ENCODE peak calls at places on chromosomes 6 and 20, in seven cellular contexts. One of them, this sample, is unnamed.

GRCh38 chr6:127302728-127303675 is 36.3 kb downstream of the RNF146 start:
- DNase-seq in tibial nerve: peak; percentile 82
- DNase-seq in fibroblast of the aortic adventitia: peak; percentile 72
- DNase-seq in cardiac fibroblast: peak; percentile 65
- DNase-seq in fibroblast of pulmonary artery: peak; percentile 72
- DNase-seq in fibroblast of mammary gland: peak; percentile 57
- DNase-seq in IMR-90: peak; percentile 48
- DNase-seq in this sample: peak; percentile 66

GRCh38 chr20:48622421-48622820 is 205.4 kb downstream of the PREX1 start:
- DNase-seq in IMR-90: no peak
- DNase-seq in fibroblast of pulmonary artery: no peak
- DNase-seq in cardiac fibroblast: no peak
- DNase-seq in tibial nerve: no peak
- DNase-seq in fibroblast of the aortic adventitia: no peak
- DNase-seq in fibroblast of mammary gland: no peak
- DNase-seq in this sample: no peak

GRCh38 chr6:11272491-11273192 is 40.2 kb upstream of the NEDD9 start:
- DNase-seq in fibroblast of pulmonary artery: no peak
- DNase-seq in cardiac fibroblast: peak; percentile 16
- DNase-seq in fibroblast of mammary gland: no peak
- DNase-seq in IMR-90: no peak
- DNase-seq in tibial nerve: no peak
- DNase-seq in fibroblast of the aortic adventitia: no peak
- DNase-seq in this sample: no peak

GRCh38 chr20:62403331-62403730 is 3.8 kb downstream of the CABLES2 start:
- DNase-seq in fibroblast of mammary gland: no peak
- DNase-seq in cardiac fibroblast: no peak
- DNase-seq in fibroblast of the aortic adventitia: no peak
- DNase-seq in tibial nerve: no peak
- DNase-seq in IMR-90: no peak
- DNase-seq in fibroblast of pulmonary artery: no peak
- DNase-seq in this sample: no peak

GRCh38 chr6:8064638-8065518 is 689 bp upstream of the BLOC1S5 start:
- DNase-seq in fibroblast of pulmonary artery: no peak
- DNase-seq in IMR-90: no peak
- DNase-seq in fibroblast of the aortic adventitia: no peak
- DNase-seq in tibial nerve: no peak
- DNase-seq in fibroblast of mammary gland: no peak
- DNase-seq in cardiac fibroblast: no peak
- DNase-seq in this sample: no peak

GRCh38 chr20:3115190-3116107 is 30.9 kb upstream of the AVP start:
- DNase-seq in tibial nerve: no peak
- DNase-seq in fibroblast of pulmonary artery: peak; percentile 66
- DNase-seq in fibroblast of the aortic adventitia: peak; percentile 65
- DNase-seq in IMR-90: peak; percentile 59
- DNase-seq in fibroblast of mammary gland: peak; percentile 61
- DNase-seq in cardiac fibroblast: peak; percentile 74
- DNase-seq in this sample: peak; percentile 72

GRCh38 chr6:10177703-10178102 is 237.2 kb downstream of the TFAP2A start:
- DNase-seq in cardiac fibroblast: no peak
- DNase-seq in fibroblast of the aortic adventitia: no peak
- DNase-seq in fibroblast of pulmonary artery: no peak
- DNase-seq in fibroblast of mammary gland: no peak
- DNase-seq in tibial nerve: no peak
- DNase-seq in IMR-90: no peak
- DNase-seq in this sample: no peak

GRCh38 chr6:392441-393390 is 1.2 kb downstream of the IRF4 start:
- DNase-seq in fibroblast of mammary gland: peak; percentile 8
- DNase-seq in tibial nerve: no peak
- DNase-seq in IMR-90: no peak
- DNase-seq in cardiac fibroblast: no peak
- DNase-seq in fibroblast of the aortic adventitia: no peak
- DNase-seq in fibroblast of pulmonary artery: no peak
- DNase-seq in this sample: no peak

GRCh38 chr20:49865559-49865958 is 49.8 kb downstream of the SPATA2 start:
- DNase-seq in tibial nerve: no peak
- DNase-seq in fibroblast of mammary gland: peak; percentile 93
- DNase-seq in cardiac fibroblast: no peak
- DNase-seq in IMR-90: peak; percentile 24
- DNase-seq in fibroblast of the aortic adventitia: peak; percentile 55
- DNase-seq in fibroblast of pulmonary artery: no peak
- DNase-seq in this sample: no peak

GRCh38 chr20:56343861-56344381 is 14.9 kb upstream of the FAM210B start:
- DNase-seq in tibial nerve: no peak
- DNase-seq in fibroblast of pulmonary artery: peak; percentile 53
- DNase-seq in IMR-90: peak; percentile 24
- DNase-seq in fibroblast of the aortic adventitia: peak; percentile 46
- DNase-seq in fibroblast of mammary gland: peak; percentile 46
- DNase-seq in cardiac fibroblast: peak; percentile 58
- DNase-seq in this sample: peak; percentile 67

GRCh38 chr6:12007915-12008286 is 4.2 kb upstream of the HIVEP1 start:
- DNase-seq in cardiac fibroblast: no peak
- DNase-seq in fibroblast of mammary gland: no peak
- DNase-seq in tibial nerve: no peak
- DNase-seq in IMR-90: no peak
- DNase-seq in fibroblast of pulmonary artery: no peak
- DNase-seq in fibroblast of the aortic adventitia: no peak
- DNase-seq in this sample: no peak

GRCh38 chr6:156863504-156863903 is 86.3 kb downstream of the ARID1B start:
- DNase-seq in fibroblast of the aortic adventitia: no peak
- DNase-seq in fibroblast of mammary gland: no peak
- DNase-seq in cardiac fibroblast: no peak
- DNase-seq in fibroblast of pulmonary artery: no peak
- DNase-seq in IMR-90: no peak
- DNase-seq in tibial nerve: no peak
- DNase-seq in this sample: no peak

GRCh38 chr20:53916173-53916512 is 154.3 kb downstream of the BCAS1 start:
- DNase-seq in tibial nerve: no peak
- DNase-seq in IMR-90: no peak
- DNase-seq in cardiac fibroblast: no peak
- DNase-seq in fibroblast of the aortic adventitia: no peak
- DNase-seq in fibroblast of mammary gland: no peak
- DNase-seq in fibroblast of pulmonary artery: no peak
- DNase-seq in this sample: no peak

GRCh38 chr6:144434308-144434990 is 149.3 kb downstream of the UTRN start:
- DNase-seq in IMR-90: peak; percentile 88
- DNase-seq in tibial nerve: no peak
- DNase-seq in fibroblast of pulmonary artery: peak; percentile 88
- DNase-seq in fibroblast of the aortic adventitia: peak; percentile 71
- DNase-seq in cardiac fibroblast: peak; percentile 87
- DNase-seq in fibroblast of mammary gland: peak; percentile 85
- DNase-seq in this sample: peak; percentile 95

GRCh38 chr20:8073024-8073832 is 53.7 kb upstream of the TMX4 start:
- DNase-seq in fibroblast of mammary gland: peak; percentile 86
- DNase-seq in tibial nerve: no peak
- DNase-seq in fibroblast of pulmonary artery: peak; percentile 95
- DNase-seq in fibroblast of the aortic adventitia: peak; percentile 98
- DNase-seq in IMR-90: peak; percentile 90
- DNase-seq in cardiac fibroblast: peak; percentile 92
- DNase-seq in this sample: peak; percentile 93

GRCh38 chr6:119978274-119978889 is 628.8 kb upstream of the MAN1A1 start:
- DNase-seq in IMR-90: peak; percentile 26
- DNase-seq in tibial nerve: peak; percentile 22
- DNase-seq in fibroblast of the aortic adventitia: peak; percentile 59
- DNase-seq in fibroblast of pulmonary artery: peak; percentile 36
- DNase-seq in fibroblast of mammary gland: peak; percentile 45
- DNase-seq in cardiac fibroblast: peak; percentile 49
- DNase-seq in this sample: peak; percentile 46

GRCh38 chr6:143802833-143803565 is 40.1 kb upstream of the LTV1 start:
- DNase-seq in cardiac fibroblast: peak; percentile 56
- DNase-seq in fibroblast of mammary gland: peak; percentile 75
- DNase-seq in fibroblast of pulmonary artery: peak; percentile 61
- DNase-seq in fibroblast of the aortic adventitia: peak; percentile 33
- DNase-seq in IMR-90: peak; percentile 73
- DNase-seq in tibial nerve: no peak
- DNase-seq in this sample: peak; percentile 53

GRCh38 chr6:9957330-9957729 is 457.5 kb downstream of the TFAP2A start:
- DNase-seq in tibial nerve: no peak
- DNase-seq in cardiac fibroblast: no peak
- DNase-seq in fibroblast of the aortic adventitia: no peak
- DNase-seq in fibroblast of mammary gland: no peak
- DNase-seq in IMR-90: no peak
- DNase-seq in fibroblast of pulmonary artery: no peak
- DNase-seq in this sample: no peak

GRCh38 chr20:10412591-10413408 is 21.2 kb downstream of the MKKS start:
- DNase-seq in cardiac fibroblast: peak; percentile 29
- DNase-seq in IMR-90: no peak
- DNase-seq in fibroblast of the aortic adventitia: peak; percentile 21
- DNase-seq in fibroblast of mammary gland: peak; percentile 15
- DNase-seq in tibial nerve: no peak
- DNase-seq in fibroblast of pulmonary artery: peak; percentile 23
- DNase-seq in this sample: peak; percentile 36

GRCh38 chr6:111997863-111998191 is 56.1 kb upstream of the CCN6 start:
- DNase-seq in tibial nerve: peak; percentile 51
- DNase-seq in cardiac fibroblast: no peak
- DNase-seq in fibroblast of pulmonary artery: no peak
- DNase-seq in fibroblast of mammary gland: peak; percentile 38
- DNase-seq in IMR-90: no peak
- DNase-seq in fibroblast of the aortic adventitia: peak; percentile 54
- DNase-seq in this sample: no peak

GRCh38 chr6:3796396-3796795 is 44.9 kb upstream of the PXDC1 start:
- DNase-seq in fibroblast of mammary gland: no peak
- DNase-seq in fibroblast of pulmonary artery: peak; percentile 69
- DNase-seq in cardiac fibroblast: peak; percentile 61
- DNase-seq in IMR-90: no peak
- DNase-seq in fibroblast of the aortic adventitia: no peak
- DNase-seq in tibial nerve: no peak
- DNase-seq in this sample: no peak

GRCh38 chr20:327946-328563 is 2.7 kb downstream of the SOX12 start:
- DNase-seq in IMR-90: peak; percentile 20
- DNase-seq in tibial nerve: no peak
- DNase-seq in fibroblast of pulmonary artery: no peak
- DNase-seq in fibroblast of the aortic adventitia: no peak
- DNase-seq in cardiac fibroblast: peak; percentile 21
- DNase-seq in fibroblast of mammary gland: peak; percentile 35
- DNase-seq in this sample: peak; percentile 37

GRCh38 chr6:15491255-15491985 is 171.4 kb downstream of the DTNBP1 start:
- DNase-seq in tibial nerve: peak; percentile 83
- DNase-seq in fibroblast of mammary gland: peak; percentile 83
- DNase-seq in cardiac fibroblast: peak; percentile 86
- DNase-seq in fibroblast of the aortic adventitia: peak; percentile 84
- DNase-seq in fibroblast of pulmonary artery: peak; percentile 80
- DNase-seq in IMR-90: peak; percentile 78
- DNase-seq in this sample: peak; percentile 89

DNA sequence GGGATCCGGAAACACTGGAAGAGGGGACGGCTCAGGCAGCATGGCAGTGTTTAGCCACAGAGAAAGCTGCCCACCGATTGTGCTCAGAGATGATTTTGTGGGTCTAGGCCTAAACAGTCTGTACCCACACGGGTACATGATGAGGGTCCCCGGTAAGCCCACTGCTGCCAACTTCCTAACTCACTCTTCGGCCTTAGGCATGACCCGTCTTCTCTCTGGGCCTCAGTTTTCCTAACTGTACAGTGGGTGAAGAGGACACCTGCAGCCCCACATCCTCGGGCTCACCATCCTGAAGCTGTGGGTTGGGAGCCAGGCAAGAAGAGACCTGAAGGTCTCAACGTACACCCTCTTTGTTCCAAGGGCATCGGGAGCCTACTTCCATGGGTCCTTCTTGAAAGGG is 6.5 kb downstream of the FOXP4 start:
- DNase-seq in fibroblast of the aortic adventitia: no peak
- DNase-seq in fibroblast of mammary gland: no peak
- DNase-seq in IMR-90: no peak
- DNase-seq in fibroblast of pulmonary artery: no peak
- DNase-seq in tibial nerve: no peak
- DNase-seq in cardiac fibroblast: no peak
- DNase-seq in this sample: no peak
- H3K4me3 ChIP-seq in fibroblast of the aortic adventitia: no peak overlapping the region
- H3K4me3 ChIP-seq in fibroblast of mammary gland: no peak overlapping the region
- H3K4me3 ChIP-seq in IMR-90: no peak overlapping the region
- H3K4me3 ChIP-seq in fibroblast of pulmonary artery: no peak overlapping the region
- H3K4me3 ChIP-seq in tibial nerve: no peak overlapping the region
- H3K4me3 ChIP-seq in cardiac fibroblast: no peak overlapping the region
- H3K4me3 ChIP-seq in this sample: no peak overlapping the region

GRCh38 chr6:155174576-155175174 is 89.1 kb upstream of the CLDN20 start:
- DNase-seq in fibroblast of the aortic adventitia: peak; percentile 89
- DNase-seq in cardiac fibroblast: peak; percentile 90
- DNase-seq in IMR-90: peak; percentile 81
- DNase-seq in fibroblast of pulmonary artery: peak; percentile 90
- DNase-seq in fibroblast of mammary gland: peak; percentile 86
- DNase-seq in tibial nerve: peak; percentile 71
- DNase-seq in this sample: peak; percentile 93
- TF ChIP-seq CTCF in fibroblast of the aortic adventitia: peak; percentile 71
- TF ChIP-seq CTCF in cardiac fibroblast: peak; percentile 76
- TF ChIP-seq CTCF in IMR-90: peak; percentile 81
- TF ChIP-seq CTCF in fibroblast of pulmonary artery: peak; percentile 74
- TF ChIP-seq CTCF in fibroblast of mammary gland: peak; percentile 73
- TF ChIP-seq CTCF in tibial nerve: peak; percentile 53
- TF ChIP-seq CTCF in this sample: peak; percentile 86

DNA sequence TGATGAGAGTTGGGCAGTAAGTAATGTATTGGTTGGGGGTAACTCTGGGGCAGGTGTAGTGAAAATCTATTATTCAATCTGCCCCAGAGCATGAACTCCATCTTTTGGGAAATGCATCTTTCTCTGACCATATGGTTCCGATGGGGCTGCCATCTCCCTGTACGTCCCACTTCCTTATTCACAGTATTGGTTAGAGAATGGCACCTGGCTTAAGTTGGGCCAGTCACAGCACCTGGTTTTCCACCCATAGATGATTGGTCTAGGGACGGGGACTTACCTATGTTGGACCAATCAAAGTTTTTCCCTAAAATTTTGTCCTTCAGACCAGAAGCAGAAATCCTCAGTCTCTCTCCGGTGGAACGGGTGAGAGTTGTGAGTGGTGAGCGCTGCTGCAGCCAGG is 2.2 kb upstream of the RALY start:
- DNase-seq in fibroblast of mammary gland: no peak
- DNase-seq in tibial nerve: no peak
- DNase-seq in fibroblast of pulmonary artery: no peak
- DNase-seq in cardiac fibroblast: no peak
- DNase-seq in IMR-90: no peak
- DNase-seq in fibroblast of the aortic adventitia: no peak
- DNase-seq in this sample: no peak
- H3K4me3 ChIP-seq in fibroblast of mammary gland: no peak overlapping the region
- H3K4me3 ChIP-seq in tibial nerve: no peak overlapping the region
- H3K4me3 ChIP-seq in fibroblast of pulmonary artery: no peak overlapping the region
- H3K4me3 ChIP-seq in cardiac fibroblast: no peak overlapping the region
- H3K4me3 ChIP-seq in IMR-90: no peak overlapping the region
- H3K4me3 ChIP-seq in fibroblast of the aortic adventitia: peak overlapping the region; percentile 92
- H3K4me3 ChIP-seq in this sample: no peak overlapping the region

GRCh38 chr6:32095338-32096086 is 13.6 kb downstream of the TNXB start:
- DNase-seq in IMR-90: no peak
- DNase-seq in fibroblast of mammary gland: no peak
- DNase-seq in fibroblast of pulmonary artery: no peak
- DNase-seq in fibroblast of the aortic adventitia: no peak
- DNase-seq in cardiac fibroblast: no peak
- DNase-seq in tibial nerve: no peak
- DNase-seq in this sample: no peak

GRCh38 chr6:32102255-32102654 is 6.9 kb downstream of the TNXB start:
- DNase-seq in fibroblast of mammary gland: no peak
- DNase-seq in IMR-90: no peak
- DNase-seq in cardiac fibroblast: no peak
- DNase-seq in fibroblast of pulmonary artery: no peak
- DNase-seq in fibroblast of the aortic adventitia: no peak
- DNase-seq in tibial nerve: no peak
- DNase-seq in this sample: no peak

GRCh38 chr6:32096087-32096393 is 13.1 kb downstream of the TNXB start:
- DNase-seq in IMR-90: no peak
- DNase-seq in fibroblast of pulmonary artery: no peak
- DNase-seq in fibroblast of the aortic adventitia: no peak
- DNase-seq in cardiac fibroblast: no peak
- DNase-seq in tibial nerve: no peak
- DNase-seq in fibroblast of mammary gland: no peak
- DNase-seq in this sample: no peak

GRCh38 chr6:32092760-32093497 is 16.2 kb downstream of the TNXB start:
- DNase-seq in tibial nerve: no peak
- DNase-seq in fibroblast of mammary gland: peak; percentile 37
- DNase-seq in IMR-90: peak; percentile 84
- DNase-seq in cardiac fibroblast: peak; percentile 90
- DNase-seq in fibroblast of the aortic adventitia: peak; percentile 91
- DNase-seq in fibroblast of pulmonary artery: peak; percentile 89
- DNase-seq in this sample: peak; percentile 84

GRCh38 chr6:32096394-32097258 is 12.5 kb downstream of the TNXB start:
- DNase-seq in cardiac fibroblast: no peak
- DNase-seq in fibroblast of pulmonary artery: no peak
- DNase-seq in tibial nerve: no peak
- DNase-seq in fibroblast of the aortic adventitia: no peak
- DNase-seq in IMR-90: no peak
- DNase-seq in fibroblast of mammary gland: no peak
- DNase-seq in this sample: no peak
- TF ChIP-seq CTCF in cardiac fibroblast: no peak
- TF ChIP-seq CTCF in fibroblast of pulmonary artery: no peak
- TF ChIP-seq CTCF in tibial nerve: no peak
- TF ChIP-seq CTCF in fibroblast of the aortic adventitia: no peak
- TF ChIP-seq CTCF in IMR-90: no peak
- TF ChIP-seq CTCF in fibroblast of mammary gland: no peak
- TF ChIP-seq CTCF in this sample: no peak